ENCODE peak calls at places on chromosomes 3 and 15, in eight cellular contexts. I is posterior cingulate gyrus; C is GM06990; Y is tibial nerve; V is activated B cell treated with CpG ODN at 0.5 μM for 24 hours; K is activated naive CD4-positive, alpha-beta T cell treated with Interleukin-2 at 50 U/mL for 16 hours; J is substantia nigra; A is endothelial cell. Q is an unnamed sample.

GRCh38 chr3:127396473-127396872 is 108.6 kb upstream of the PRR20G start:
- DNase-seq in I (no peak), C (no peak), Y (no peak), V (no peak), K (no peak), J (no peak), A (no peak), Q (no peak)

GRCh38 chr15:95162521-95162920 is 931.2 kb downstream of the MCTP2 start:
- DNase-seq in I (no peak), C (no peak), Y (no peak), V (no peak), K (no peak), J (no peak), A (no peak), Q (no peak)

GRCh38 chr3:195062866-195063540 is 208.0 kb downstream of the XXYLT1 start:
- DNase-seq in I (no peak), C (no peak), Y (no peak), V (no peak), K (no peak), J (no peak), A (no peak), Q (no peak)

GRCh38 chr3:23961913-23962312 is 16.8 kb downstream of the NR1D2 start:
- DNase-seq in I (no peak), C (no peak), Y (no peak), V (no peak), K (no peak), J (no peak), A (no peak), Q (no peak)

GRCh38 chr3:140903196-140903595 is 38.4 kb upstream of the SLC25A36 start:
- DNase-seq in I (no peak), C (no peak), Y (no peak), V (no peak), K (no peak), J (no peak), A (no peak), Q (no peak)

GRCh38 chr3:161233557-161233956 is 12.4 kb downstream of the NMD3 start:
- DNase-seq in I (no peak), C (no peak), Y (no peak), V (no peak), K (no peak), J (no peak), A (no peak), Q (no peak)

GRCh38 chr3:108218811-108219210 is 3.4 kb downstream of the IFT57 start:
- DNase-seq in I (no peak), C (no peak), Y (no peak), V (no peak), K (no peak), J (no peak), A (no peak), Q (no peak)

GRCh38 chr3:133570139-133570936 is 3.1 kb upstream of the CDV3 start:
- DNase-seq in I (no peak), C (no peak), Y (no peak), V (no peak), K (no peak), J (no peak), A (no peak), Q (no peak)

GRCh38 chr3:71305246-71306206 is 278.0 kb downstream of the FOXP1 start:
- DNase-seq in I (peak; percentile 47), C (no peak), Y (peak; percentile 27), V (no peak), K (peak; percentile 17), J (no peak), A (peak; percentile 37), Q (no peak)

GRCh38 chr3:116770815-116771450 is 61.4 kb downstream of the TUSC7 start:
- DNase-seq in I (peak; percentile 73), C (peak; percentile 31), Y (peak; percentile 78), V (peak; percentile 16), K (peak; percentile 6), J (peak; percentile 59), A (peak; percentile 82), Q (no peak)

GRCh38 chr3:51686512-51687215 is 15.6 kb downstream of the TEX264 start:
- DNase-seq in I (no peak), C (peak; percentile 75), Y (no peak), V (peak; percentile 54), K (peak; percentile 83), J (no peak), A (no peak), Q (peak; percentile 91)

GRCh38 chr3:76024640-76025039 is 239.3 kb upstream of the ZNF717 start:
- DNase-seq in I (no peak), C (no peak), Y (no peak), V (no peak), K (no peak), J (no peak), A (no peak), Q (no peak)